ENCODE peak calls at places on chromosomes 11 and 22, in five cellular contexts. One of them, this sample, is unnamed.

GRCh38 chr22:42138122-42138770 is 7.6 kb upstream of the CYP2D6 start:
- DNase-seq in GM12878: no peak
- DNase-seq in K562: no peak
- DNase-seq in H1: no peak
- DNase-seq in HepG2: no peak
- DNase-seq in this sample: no peak

GRCh38 chr11:67006029-67006884 is 16.7 kb upstream of the SYT12 start:
- DNase-seq in GM12878: no peak
- DNase-seq in K562: peak
- DNase-seq in H1: peak
- DNase-seq in HepG2: peak
- DNase-seq in this sample: peak

GRCh38 chr11:128482512-128483191 is 104.7 kb downstream of the ETS1 start:
- DNase-seq in GM12878: no peak
- DNase-seq in K562: no peak
- DNase-seq in H1: no peak
- DNase-seq in HepG2: no peak
- DNase-seq in this sample: no peak

GRCh38 chr22:35426801-35427140 is 26.8 kb downstream of the MCM5 start:
- DNase-seq in GM12878: no peak
- DNase-seq in K562: no peak
- DNase-seq in H1: no peak
- DNase-seq in HepG2: no peak
- DNase-seq in this sample: no peak

GRCh38 chr11:9796854-9797253 is 133.0 kb downstream of the SWAP70 start:
- DNase-seq in GM12878: no peak
- DNase-seq in K562: no peak
- DNase-seq in H1: no peak
- DNase-seq in HepG2: no peak
- DNase-seq in this sample: no peak

GRCh38 chr22:31123292-31123602 is 481 bp downstream of the INPP5J start:
- DNase-seq in GM12878: no peak
- DNase-seq in K562: no peak
- DNase-seq in H1: no peak
- DNase-seq in HepG2: no peak
- DNase-seq in this sample: no peak

GRCh38 chr22:41917375-41917905 is 2.6 kb upstream of the SHISA8 start:
- DNase-seq in GM12878: no peak
- DNase-seq in K562: no peak
- DNase-seq in H1: no peak
- DNase-seq in HepG2: no peak
- DNase-seq in this sample: no peak

GRCh38 chr11:20483931-20484330 is 96.4 kb downstream of the PRMT3 start:
- DNase-seq in GM12878: no peak
- DNase-seq in K562: no peak
- DNase-seq in H1: no peak
- DNase-seq in HepG2: no peak
- DNase-seq in this sample: no peak

GRCh38 chr11:120771551-120772060 is 252.3 kb upstream of the TBCEL start:
- DNase-seq in GM12878: no peak
- DNase-seq in K562: no peak
- DNase-seq in H1: peak
- DNase-seq in HepG2: no peak
- DNase-seq in this sample: no peak

DNA sequence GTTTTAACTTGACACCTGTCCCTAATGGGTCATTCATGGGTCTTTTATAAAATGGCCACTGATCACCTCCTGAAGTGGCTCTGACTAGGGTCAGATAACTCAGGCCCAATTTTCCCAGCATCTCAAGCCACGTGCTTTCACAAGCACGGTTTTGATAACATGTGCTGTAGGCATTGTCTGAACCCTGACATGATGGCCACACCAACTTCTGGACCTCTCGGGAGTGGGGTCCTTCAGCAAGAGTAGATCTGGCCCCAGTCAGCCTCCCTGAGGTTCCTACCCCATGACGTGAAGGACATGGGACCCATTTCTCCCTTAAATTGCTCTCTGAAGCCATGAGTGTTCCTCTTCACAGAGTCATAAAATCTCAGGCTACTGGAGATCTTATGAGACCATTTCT is 60.4 kb upstream of the CCND1 start:
- DNase-seq in GM12878: no peak
- DNase-seq in K562: no peak
- DNase-seq in H1: no peak
- DNase-seq in HepG2: no peak
- DNase-seq in this sample: no peak
- TF ChIP-seq SRF in GM12878: no peak
- TF ChIP-seq SRF in K562: no peak
- TF ChIP-seq SRF in H1: no peak
- TF ChIP-seq SRF in HepG2: no peak
- TF ChIP-seq SRF in this sample: no peak

GRCh38 chr11:119093951-119094815 is 7.5 kb downstream of the DPAGT1 start:
- DNase-seq in GM12878: no peak
- DNase-seq in K562: peak
- DNase-seq in H1: peak
- DNase-seq in HepG2: no peak
- DNase-seq in this sample: no peak
- TF ChIP-seq ATF3 in GM12878: no peak
- TF ChIP-seq ATF3 in K562: no peak
- TF ChIP-seq ATF3 in H1: no peak
- TF ChIP-seq ATF3 in HepG2: no peak
- TF ChIP-seq ATF3 in this sample: no peak

GRCh38 chr11:84780689-84781293 is 846.4 kb downstream of the DLG2 start:
- DNase-seq in GM12878: no peak
- DNase-seq in K562: no peak
- DNase-seq in H1: no peak
- DNase-seq in HepG2: peak
- DNase-seq in this sample: peak
- TF ChIP-seq SRF in GM12878: no peak
- TF ChIP-seq SRF in K562: no peak
- TF ChIP-seq SRF in H1: no peak
- TF ChIP-seq SRF in HepG2: no peak
- TF ChIP-seq SRF in this sample: no peak

DNA sequence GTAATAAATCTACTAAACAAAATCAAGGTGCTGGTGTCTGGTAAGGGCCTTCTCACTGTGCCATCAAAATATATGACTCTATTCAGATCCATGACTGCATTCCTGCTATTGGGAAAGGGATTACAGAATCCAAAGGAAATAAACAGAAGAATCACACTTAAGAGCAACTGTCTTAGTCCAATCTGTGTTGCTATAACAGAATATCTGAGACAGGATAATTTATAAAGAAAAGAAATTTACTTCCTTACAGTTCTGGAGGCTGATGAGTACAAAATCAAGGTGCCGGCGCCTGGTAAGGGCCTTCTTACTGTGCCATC is 51.4 kb downstream of the ALG9 start:
- DNase-seq in GM12878: no peak
- DNase-seq in K562: no peak
- DNase-seq in H1: no peak
- DNase-seq in HepG2: no peak
- DNase-seq in this sample: no peak
- TF ChIP-seq ATF3 in GM12878: no peak
- TF ChIP-seq ATF3 in K562: no peak
- TF ChIP-seq ATF3 in H1: no peak
- TF ChIP-seq ATF3 in HepG2: no peak
- TF ChIP-seq ATF3 in this sample: no peak

GRCh38 chr11:102111787-102112653 is 1.8 kb downstream of the YAP1 start:
- DNase-seq in GM12878: no peak
- DNase-seq in K562: no peak
- DNase-seq in H1: no peak
- DNase-seq in HepG2: peak
- DNase-seq in this sample: peak
- TF ChIP-seq SRF in GM12878: no peak
- TF ChIP-seq SRF in K562: no peak
- TF ChIP-seq SRF in H1: no peak
- TF ChIP-seq SRF in HepG2: no peak
- TF ChIP-seq SRF in this sample: no peak

This sample was measured in HCT116.